ENCODE peak calls at places on chromosome 17, in nine cellular contexts. Z is amygdala; F is AG09309; Q is dermis blood vessel endothelial cell; U is A549; G is HEK293T; I is anterior cingulate cortex; H is fibroblast of lung; S is stimulated activated CD8-positive, alpha-beta memory T cell treated with anti-CD3 and anti-CD28 coated beads, Interleukin-4, amount 100 ng/mL, for 48 hours. N is an unnamed sample.

GRCh38 chr17:7846765-7847661 is 7.9 kb upstream of the TMEM88 start:
- DNase-seq in Z (no peak), F (no peak), Q (no peak), U (no peak), G (no peak), I (no peak), H (no peak), S (no peak), N (no peak)

GRCh38 chr17:35668807-35669206 is 62.6 kb upstream of the RASL10B start:
- DNase-seq in Z (no peak), F (no peak), Q (no peak), U (no peak), G (no peak), I (no peak), H (peak; percentile 20), S (no peak), N (no peak)

GRCh38 chr17:64343071-64343774 is 47.4 kb downstream of the PECAM1 start:
- DNase-seq in Z (no peak), F (no peak), Q (no peak), U (no peak), G (no peak), I (no peak), H (no peak), S (no peak), N (no peak)

GRCh38 chr17:73564856-73565255 is 79.4 kb downstream of the SDK2 start:
- DNase-seq in Z (no peak), F (no peak), Q (no peak), U (no peak), G (no peak), I (no peak), H (peak; percentile 24), S (no peak), N (no peak)

GRCh38 chr17:4789951-4790704 is 1.4 kb downstream of the GLTPD2 start:
- DNase-seq in Z (peak; percentile 84), F (peak; percentile 55), Q (peak; percentile 88), U (peak; percentile 99), G (peak; percentile 83), I (peak; percentile 40), H (peak; percentile 89), S (peak; percentile 85), N (peak; percentile 86)

GRCh38 chr17:8060274-8060673 is 21.4 kb downstream of the ALOX15B start:
- DNase-seq in Z (peak; percentile 79), F (peak; percentile 17), Q (peak; percentile 84), U (peak; percentile 87), G (peak; percentile 79), I (peak; percentile 10), H (peak; percentile 74), S (peak; percentile 68), N (peak; percentile 83)

GRCh38 chr17:74610108-74610507 is 13.4 kb downstream of the CD300E start:
- DNase-seq in Z (no peak), F (no peak), Q (no peak), U (no peak), G (no peak), I (no peak), H (no peak), S (no peak), N (no peak)

GRCh38 chr17:41910701-41911391 is 7.9 kb downstream of the ACLY start:
- DNase-seq in Z (no peak), F (peak; percentile 88), Q (no peak), U (peak; percentile 97), G (no peak), I (no peak), H (peak; percentile 96), S (no peak), N (no peak)

GRCh38 chr17:78129385-78130079 is 977 bp upstream of the TMC6 start:
- DNase-seq in Z (no peak), F (no peak), Q (no peak), U (no peak), G (no peak), I (no peak), H (no peak), S (no peak), N (no peak)

GRCh38 chr17:78787444-78787843 is 5.4 kb upstream of the CYTH1 start:
- DNase-seq in Z (no peak), F (no peak), Q (no peak), U (peak; percentile 73), G (peak; percentile 38), I (no peak), H (no peak), S (no peak), N (no peak)

GRCh38 chr17:72421128-72422092 is 300.6 kb downstream of the SOX9 start:
- DNase-seq in Z (no peak), F (peak; percentile 74), Q (peak; percentile 99), U (peak; percentile 99), G (no peak), I (no peak), H (peak; percentile 84), S (peak; percentile 47), N (no peak)

GRCh38 chr17:35543856-35544255 is 6.4 kb upstream of the SLFN12L start:
- DNase-seq in Z (no peak), F (no peak), Q (peak; percentile 65), U (no peak), G (no peak), I (no peak), H (no peak), S (no peak), N (no peak)

GRCh38 chr17:51035436-51035835 is 85.2 kb downstream of the SPAG9 start:
- DNase-seq in Z (peak; percentile 69), F (peak; percentile 86), Q (peak; percentile 86), U (no peak), G (no peak), I (no peak), H (peak; percentile 31), S (no peak), N (no peak)

GRCh38 chr17:64008830-64009229 is 10.7 kb downstream of the PRR29 start:
- DNase-seq in Z (no peak), F (no peak), Q (peak; percentile 46), U (no peak), G (no peak), I (no peak), H (no peak), S (peak; percentile 18), N (no peak)

GRCh38 chr17:45429338-45430005 is 3.2 kb downstream of the ARHGAP27 start:
- DNase-seq in Z (no peak), F (no peak), Q (no peak), U (no peak), G (no peak), I (no peak), H (no peak), S (no peak), N (no peak)

GRCh38 chr17:76474238-76474637 is 6.8 kb downstream of the AANAT start:
- DNase-seq in Z (no peak), F (no peak), Q (no peak), U (no peak), G (no peak), I (no peak), H (no peak), S (no peak), N (no peak)

GRCh38 chr17:77164483-77165030 is 23.8 kb downstream of the SEC14L1 start:
- DNase-seq in Z (peak; percentile 41), F (no peak), Q (peak; percentile 91), U (no peak), G (no peak), I (no peak), H (no peak), S (no peak), N (peak; percentile 79)

N was measured in SHP77 treated with DMSO at 0.1 percent for 48 hours.